ENCODE peak calls at places on chromosomes 7 and 10, in four cellular contexts. J, K, D and I are unnamed samples.

GRCh38 chr7:128217030-128217805 is 23.9 kb upstream of the LEP start:
- DNase-seq in J (peak), K (no peak), D (no peak), I (no peak)

GRCh38 chr10:69845574-69846251 is 44.0 kb downstream of the COL13A1 start:
- DNase-seq in J (peak), K (no peak), D (no peak), I (peak)

GRCh38 chr10:124646483-124647352 is 97.5 kb downstream of the FAM53B start:
- DNase-seq in J (peak), K (peak), D (no peak), I (no peak)

GRCh38 chr10:130766716-130767115 is 544.8 kb downstream of the TCERG1L start:
- DNase-seq in J (no peak), K (no peak), D (no peak), I (no peak)

GRCh38 chr10:65708057-65708456 is 1217.8 kb upstream of the LRRTM3 start:
- DNase-seq in J (no peak), K (no peak), D (no peak), I (no peak)

GRCh38 chr10:70381491-70382421 is 669 bp downstream of the LRRC20 start:
- DNase-seq in J (peak), K (no peak), D (peak), I (no peak)

GRCh38 chr7:104185346-104185745 is 22.5 kb downstream of the ORC5 start:
- DNase-seq in J (no peak), K (no peak), D (no peak), I (no peak)

GRCh38 chr7:70267381-70267780 is 669.1 kb downstream of the AUTS2 start:
- DNase-seq in J (no peak), K (no peak), D (no peak), I (no peak)

GRCh38 chr10:1402016-1402820 is 335.1 kb downstream of the ADARB2 start:
- DNase-seq in J (no peak), K (no peak), D (no peak), I (no peak)

GRCh38 chr7:44375236-44375699 is 49.9 kb upstream of the CAMK2B start:
- DNase-seq in J (no peak), K (no peak), D (no peak), I (no peak)

GRCh38 chr7:97973206-97973658 is 16.8 kb downstream of the OCM2 start:
- DNase-seq in J (no peak), K (no peak), D (no peak), I (no peak)

GRCh38 chr10:70106958-70107791 is 25.4 kb downstream of the AIFM2 start:
- DNase-seq in J (no peak), K (no peak), D (peak), I (no peak)

GRCh38 chr10:62083868-62084267 is 182.4 kb downstream of the ARID5B start:
- DNase-seq in J (peak), K (peak), D (no peak), I (no peak)

GRCh38 chr10:118971187-118971586 is 58.3 kb upstream of the NANOS1 start:
- DNase-seq in J (no peak), K (no peak), D (no peak), I (no peak)

GRCh38 chr10:32411797-32412498 is 34.0 kb upstream of the CCDC7 start:
- DNase-seq in J (no peak), K (no peak), D (no peak), I (no peak)

GRCh38 chr10:97207131-97207530 is 21.4 kb upstream of the SLIT1 start:
- DNase-seq in J (no peak), K (no peak), D (no peak), I (no peak)

GRCh38 chr10:15461353-15462108 is 90.4 kb upstream of the FAM171A1 start:
- DNase-seq in J (peak), K (no peak), D (no peak), I (no peak)

GRCh38 chr7:24138366-24138765 is 145.6 kb upstream of the NPY start:
- DNase-seq in J (no peak), K (no peak), D (no peak), I (no peak)

GRCh38 chr10:6065406-6065805 is 3.2 kb upstream of the IL2RA start:
- DNase-seq in J (no peak), K (no peak), D (no peak), I (no peak)

GRCh38 chr10:97685395-97685958 is 1.6 kb downstream of the AVPI1 start:
- DNase-seq in J (peak), K (no peak), D (no peak), I (no peak)

GRCh38 chr10:66455304-66455703 is 470.5 kb upstream of the LRRTM3 start:
- DNase-seq in J (no peak), K (no peak), D (no peak), I (no peak)

GRCh38 chr7:142557971-142558582 is 191.2 kb upstream of the PRSS1 start:
- DNase-seq in J (peak), K (no peak), D (peak), I (no peak)

DNA sequence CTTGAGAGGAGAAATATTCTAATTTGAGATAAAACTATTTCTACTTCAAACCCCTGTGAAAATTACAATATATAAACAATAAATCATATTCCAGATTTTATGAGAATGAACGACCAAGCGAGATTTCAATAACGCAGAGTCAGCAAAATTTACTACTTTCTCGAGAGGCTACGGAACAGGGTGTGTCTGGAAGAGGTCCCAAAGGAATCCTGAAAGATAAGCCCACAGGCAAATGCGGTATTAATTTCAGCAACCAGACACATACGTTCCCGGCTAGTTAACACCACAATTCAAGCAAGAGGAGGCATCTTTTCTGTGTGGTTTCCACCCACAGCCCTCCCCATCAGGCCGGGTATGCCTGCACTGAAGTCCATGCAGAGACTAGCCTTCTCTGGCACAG is 26.4 kb downstream of the BEND7 start:
- DNase-seq in J (no peak), K (no peak), D (no peak), I (no peak)
- TF ChIP-seq CTCF in J (no peak), K (no peak), D (no peak), I (no peak)

GRCh38 chr10:86359111-86359510 is 7.5 kb downstream of the GRID1 start:
- DNase-seq in J (no peak), K (no peak), D (no peak), I (no peak)
- H3K4me3 ChIP-seq in J (no peak), K (no peak), D (no peak), I (no peak)

GRCh38 chr7:155862516-155863257 is 50.4 kb upstream of the SHH start:
- DNase-seq in J (no peak), K (no peak), D (no peak), I (no peak)
- TF ChIP-seq CTCF in J (no peak), K (peak), D (no peak), I (peak)

GRCh38 chr7:35558841-35559240 is 136.1 kb downstream of the HERPUD2 start:
- DNase-seq in J (no peak), K (no peak), D (no peak), I (no peak)
- H3K4me3 ChIP-seq in J (no peak), K (no peak), D (no peak), I (no peak)

GRCh38 chr10:114845978-114846693 is 24.6 kb downstream of the FHIP2A start:
- DNase-seq in J (no peak), K (no peak), D (no peak), I (no peak)
- TF ChIP-seq CTCF in J (no peak), K (no peak), D (no peak), I (no peak)

GRCh38 chr10:110168601-110169481 is 38.6 kb upstream of the MXI1 start:
- DNase-seq in J (no peak), K (no peak), D (no peak), I (no peak)
- H3K4me3 ChIP-seq in J (no peak), K (no peak), D (no peak), I (no peak)

DNA sequence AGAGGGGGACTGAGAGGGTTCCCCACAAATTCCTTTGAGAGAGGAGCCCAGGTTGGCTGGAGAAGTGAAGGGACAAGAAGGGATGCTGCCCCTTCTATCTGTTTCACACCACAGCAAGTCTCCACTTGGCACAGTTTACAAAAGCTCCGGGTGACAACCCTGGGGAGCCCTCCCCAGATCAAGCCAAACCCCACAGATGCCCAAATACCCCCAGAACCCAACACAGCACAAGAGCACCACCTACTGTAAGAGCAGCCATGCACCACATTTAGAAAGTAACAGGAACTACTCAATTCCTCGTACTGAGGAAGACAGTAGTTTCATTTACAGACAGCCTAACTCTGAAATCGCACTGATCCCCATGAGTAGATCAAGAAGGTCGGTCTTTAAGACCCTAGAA is 67.8 kb upstream of the ATP6V0A4 start:
- DNase-seq in J (no peak), K (no peak), D (peak), I (no peak)
- TF ChIP-seq CTCF in J (peak), K (peak), D (peak), I (peak)

GRCh38 chr10:109274681-109275080 is 648.6 kb downstream of the XPNPEP1 start:
- DNase-seq in J (no peak), K (no peak), D (no peak), I (no peak)
- H3K4me3 ChIP-seq in J (no peak), K (no peak), D (no peak), I (no peak)

GRCh38 chr7:134460000-134460399 is 1.1 kb upstream of the AKR1B1 start:
- DNase-seq in J (peak), K (no peak), D (no peak), I (peak)

GRCh38 chr7:134457166-134457565 is 1.7 kb downstream of the AKR1B1 start:
- DNase-seq in J (no peak), K (no peak), D (no peak), I (no peak)

GRCh38 chr7:134458806-134459698 is at the start of gene AKR1B1:
- DNase-seq in J (peak), K (no peak), D (peak), I (peak)

GRCh38 chr7:134461921-134462320 is 3.0 kb upstream of the AKR1B1 start:
- DNase-seq in J (no peak), K (no peak), D (no peak), I (peak)

DNA sequence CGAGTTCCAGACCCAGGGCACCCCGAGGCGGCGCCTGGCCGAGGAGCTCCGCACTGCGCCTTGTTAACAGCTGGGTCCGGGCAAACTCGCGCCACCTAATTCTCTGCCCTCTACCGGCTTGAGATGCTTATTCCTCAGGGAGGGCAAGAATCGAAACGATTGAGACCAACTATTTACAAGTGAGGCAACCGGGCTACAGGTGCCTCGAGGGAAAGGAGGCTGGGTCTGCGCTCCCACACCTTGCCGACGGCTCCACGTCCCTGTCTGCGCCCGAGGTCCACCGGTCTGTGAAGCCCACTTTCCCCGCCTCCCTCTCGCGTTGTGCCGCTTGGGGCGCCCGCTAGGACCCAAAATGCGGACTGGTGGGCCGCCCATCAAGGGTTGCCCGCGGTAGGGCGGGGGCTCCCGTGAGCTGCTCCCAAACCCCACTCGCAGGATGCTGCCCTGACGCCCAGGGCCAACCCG is 527 bp downstream of the AKR1B1 start:
- DNase-seq in J (peak), K (no peak), D (peak), I (no peak)
- TF ChIP-seq CTCF in J (peak), K (peak), D (no peak), I (peak)